ENCODE peak calls at places on chromosomes 13 and 19, in nine cellular contexts. One of them, this sample, is unnamed.

GRCh38 chr19:5345895-5346386 is 5.3 kb upstream of the PTPRS start:
- DNase-seq in activated naive CD4-positive, alpha-beta T cell: no peak
- DNase-seq in BE2C: no peak
- DNase-seq in colonic mucosa: no peak
- DNase-seq in NCI-H69: peak
- DNase-seq in putamen: no peak
- DNase-seq in islet precursor cell: peak
- DNase-seq in effector memory CD4-positive, alpha-beta T cell: no peak
- DNase-seq in skeletal muscle cell: peak
- DNase-seq in this sample: no peak

GRCh38 chr13:41458939-41459753 is 1.8 kb downstream of the RGCC start:
- DNase-seq in activated naive CD4-positive, alpha-beta T cell: peak
- DNase-seq in BE2C: no peak
- DNase-seq in colonic mucosa: peak
- DNase-seq in NCI-H69: peak
- DNase-seq in putamen: no peak
- DNase-seq in islet precursor cell: no peak
- DNase-seq in effector memory CD4-positive, alpha-beta T cell: peak
- DNase-seq in skeletal muscle cell: no peak
- DNase-seq in this sample: peak

GRCh38 chr19:16141043-16141442 is 2.4 kb upstream of the HSH2D start:
- DNase-seq in activated naive CD4-positive, alpha-beta T cell: no peak
- DNase-seq in BE2C: no peak
- DNase-seq in colonic mucosa: no peak
- DNase-seq in NCI-H69: no peak
- DNase-seq in putamen: no peak
- DNase-seq in islet precursor cell: no peak
- DNase-seq in effector memory CD4-positive, alpha-beta T cell: no peak
- DNase-seq in skeletal muscle cell: no peak
- DNase-seq in this sample: no peak

GRCh38 chr19:30307191-30307974 is 64.8 kb upstream of the ZNF536 start:
- DNase-seq in activated naive CD4-positive, alpha-beta T cell: no peak
- DNase-seq in BE2C: no peak
- DNase-seq in colonic mucosa: no peak
- DNase-seq in NCI-H69: no peak
- DNase-seq in putamen: no peak
- DNase-seq in islet precursor cell: no peak
- DNase-seq in effector memory CD4-positive, alpha-beta T cell: no peak
- DNase-seq in skeletal muscle cell: no peak
- DNase-seq in this sample: no peak

GRCh38 chr13:30148171-30148754 is 159.1 kb downstream of the KATNAL1 start:
- DNase-seq in activated naive CD4-positive, alpha-beta T cell: peak
- DNase-seq in BE2C: no peak
- DNase-seq in colonic mucosa: no peak
- DNase-seq in NCI-H69: peak
- DNase-seq in putamen: no peak
- DNase-seq in islet precursor cell: no peak
- DNase-seq in effector memory CD4-positive, alpha-beta T cell: no peak
- DNase-seq in skeletal muscle cell: no peak
- DNase-seq in this sample: no peak

GRCh38 chr13:30125422-30126073 is 181.8 kb downstream of the KATNAL1 start:
- DNase-seq in activated naive CD4-positive, alpha-beta T cell: no peak
- DNase-seq in BE2C: no peak
- DNase-seq in colonic mucosa: no peak
- DNase-seq in NCI-H69: peak
- DNase-seq in putamen: no peak
- DNase-seq in islet precursor cell: peak
- DNase-seq in effector memory CD4-positive, alpha-beta T cell: no peak
- DNase-seq in skeletal muscle cell: peak
- DNase-seq in this sample: no peak

GRCh38 chr19:55617426-55617825 is 6.9 kb downstream of the ZNF784 start:
- DNase-seq in activated naive CD4-positive, alpha-beta T cell: no peak
- DNase-seq in BE2C: no peak
- DNase-seq in colonic mucosa: no peak
- DNase-seq in NCI-H69: no peak
- DNase-seq in putamen: no peak
- DNase-seq in islet precursor cell: no peak
- DNase-seq in effector memory CD4-positive, alpha-beta T cell: no peak
- DNase-seq in skeletal muscle cell: no peak
- DNase-seq in this sample: no peak

GRCh38 chr19:48715276-48715675 is 4.2 kb downstream of the MAMSTR start:
- DNase-seq in activated naive CD4-positive, alpha-beta T cell: no peak
- DNase-seq in BE2C: no peak
- DNase-seq in colonic mucosa: peak
- DNase-seq in NCI-H69: no peak
- DNase-seq in putamen: no peak
- DNase-seq in islet precursor cell: no peak
- DNase-seq in effector memory CD4-positive, alpha-beta T cell: no peak
- DNase-seq in skeletal muscle cell: no peak
- DNase-seq in this sample: no peak

GRCh38 chr19:42348211-42348610 is 22.8 kb downstream of the MEGF8 start:
- DNase-seq in activated naive CD4-positive, alpha-beta T cell: no peak
- DNase-seq in BE2C: no peak
- DNase-seq in colonic mucosa: no peak
- DNase-seq in NCI-H69: no peak
- DNase-seq in putamen: no peak
- DNase-seq in islet precursor cell: no peak
- DNase-seq in effector memory CD4-positive, alpha-beta T cell: no peak
- DNase-seq in skeletal muscle cell: no peak
- DNase-seq in this sample: no peak

GRCh38 chr13:98451676-98452105 is 125.2 kb downstream of the STK24 start:
- DNase-seq in activated naive CD4-positive, alpha-beta T cell: no peak
- DNase-seq in BE2C: no peak
- DNase-seq in colonic mucosa: no peak
- DNase-seq in NCI-H69: no peak
- DNase-seq in putamen: peak
- DNase-seq in islet precursor cell: no peak
- DNase-seq in effector memory CD4-positive, alpha-beta T cell: no peak
- DNase-seq in skeletal muscle cell: peak
- DNase-seq in this sample: no peak

GRCh38 chr13:99316657-99317244 is 9.6 kb upstream of the GPR183 start:
- DNase-seq in activated naive CD4-positive, alpha-beta T cell: no peak
- DNase-seq in BE2C: no peak
- DNase-seq in colonic mucosa: no peak
- DNase-seq in NCI-H69: peak
- DNase-seq in putamen: no peak
- DNase-seq in islet precursor cell: no peak
- DNase-seq in effector memory CD4-positive, alpha-beta T cell: no peak
- DNase-seq in skeletal muscle cell: no peak
- DNase-seq in this sample: no peak

GRCh38 chr19:47492137-47492533 is 8.1 kb upstream of the KPTN start:
- DNase-seq in activated naive CD4-positive, alpha-beta T cell: no peak
- DNase-seq in BE2C: no peak
- DNase-seq in colonic mucosa: no peak
- DNase-seq in NCI-H69: no peak
- DNase-seq in putamen: no peak
- DNase-seq in islet precursor cell: no peak
- DNase-seq in effector memory CD4-positive, alpha-beta T cell: no peak
- DNase-seq in skeletal muscle cell: no peak
- DNase-seq in this sample: no peak

GRCh38 chr19:50644315-50644915 is 4.7 kb upstream of the SYT3 start:
- DNase-seq in activated naive CD4-positive, alpha-beta T cell: no peak
- DNase-seq in BE2C: no peak
- DNase-seq in colonic mucosa: no peak
- DNase-seq in NCI-H69: no peak
- DNase-seq in putamen: no peak
- DNase-seq in islet precursor cell: no peak
- DNase-seq in effector memory CD4-positive, alpha-beta T cell: no peak
- DNase-seq in skeletal muscle cell: no peak
- DNase-seq in this sample: no peak

GRCh38 chr13:97275265-97275664 is 53.1 kb downstream of the MBNL2 start:
- DNase-seq in activated naive CD4-positive, alpha-beta T cell: no peak
- DNase-seq in BE2C: no peak
- DNase-seq in colonic mucosa: no peak
- DNase-seq in NCI-H69: no peak
- DNase-seq in putamen: no peak
- DNase-seq in islet precursor cell: no peak
- DNase-seq in effector memory CD4-positive, alpha-beta T cell: no peak
- DNase-seq in skeletal muscle cell: peak
- DNase-seq in this sample: no peak

GRCh38 chr19:35162471-35163326 is 8.2 kb downstream of the FXYD5 start:
- DNase-seq in activated naive CD4-positive, alpha-beta T cell: no peak
- DNase-seq in BE2C: no peak
- DNase-seq in colonic mucosa: no peak
- DNase-seq in NCI-H69: no peak
- DNase-seq in putamen: no peak
- DNase-seq in islet precursor cell: peak
- DNase-seq in effector memory CD4-positive, alpha-beta T cell: no peak
- DNase-seq in skeletal muscle cell: no peak
- DNase-seq in this sample: no peak

GRCh38 chr19:17909017-17909732 is 23.6 kb upstream of the CCDC124 start:
- DNase-seq in activated naive CD4-positive, alpha-beta T cell: no peak
- DNase-seq in BE2C: no peak
- DNase-seq in colonic mucosa: no peak
- DNase-seq in NCI-H69: peak
- DNase-seq in putamen: no peak
- DNase-seq in islet precursor cell: no peak
- DNase-seq in effector memory CD4-positive, alpha-beta T cell: no peak
- DNase-seq in skeletal muscle cell: no peak
- DNase-seq in this sample: no peak

GRCh38 chr19:45391346-45391745 is 13.5 kb downstream of the PPP1R13L start:
- DNase-seq in activated naive CD4-positive, alpha-beta T cell: no peak
- DNase-seq in BE2C: no peak
- DNase-seq in colonic mucosa: no peak
- DNase-seq in NCI-H69: peak
- DNase-seq in putamen: no peak
- DNase-seq in islet precursor cell: no peak
- DNase-seq in effector memory CD4-positive, alpha-beta T cell: no peak
- DNase-seq in skeletal muscle cell: no peak
- DNase-seq in this sample: no peak

GRCh38 chr19:49423985-49424303 is 703 bp upstream of the PTH2 start:
- DNase-seq in activated naive CD4-positive, alpha-beta T cell: no peak
- DNase-seq in BE2C: no peak
- DNase-seq in colonic mucosa: no peak
- DNase-seq in NCI-H69: no peak
- DNase-seq in putamen: no peak
- DNase-seq in islet precursor cell: no peak
- DNase-seq in effector memory CD4-positive, alpha-beta T cell: no peak
- DNase-seq in skeletal muscle cell: no peak
- DNase-seq in this sample: no peak

GRCh38 chr19:5356428-5356827 is 15.8 kb upstream of the PTPRS start:
- DNase-seq in activated naive CD4-positive, alpha-beta T cell: no peak
- DNase-seq in BE2C: no peak
- DNase-seq in colonic mucosa: no peak
- DNase-seq in NCI-H69: no peak
- DNase-seq in putamen: no peak
- DNase-seq in islet precursor cell: no peak
- DNase-seq in effector memory CD4-positive, alpha-beta T cell: no peak
- DNase-seq in skeletal muscle cell: no peak
- DNase-seq in this sample: no peak

GRCh38 chr19:18493440-18494266 is 28.2 kb downstream of the ELL start:
- DNase-seq in activated naive CD4-positive, alpha-beta T cell: no peak
- DNase-seq in BE2C: no peak
- DNase-seq in colonic mucosa: no peak
- DNase-seq in NCI-H69: no peak
- DNase-seq in putamen: no peak
- DNase-seq in islet precursor cell: no peak
- DNase-seq in effector memory CD4-positive, alpha-beta T cell: no peak
- DNase-seq in skeletal muscle cell: no peak
- DNase-seq in this sample: no peak

GRCh38 chr19:6273701-6274601 is 5.8 kb downstream of the MLLT1 start:
- DNase-seq in activated naive CD4-positive, alpha-beta T cell: no peak
- DNase-seq in BE2C: peak
- DNase-seq in colonic mucosa: peak
- DNase-seq in NCI-H69: peak
- DNase-seq in putamen: no peak
- DNase-seq in islet precursor cell: no peak
- DNase-seq in effector memory CD4-positive, alpha-beta T cell: no peak
- DNase-seq in skeletal muscle cell: peak
- DNase-seq in this sample: no peak

GRCh38 chr19:51440846-51441409 is 17.3 kb downstream of the SIGLEC8 start:
- DNase-seq in activated naive CD4-positive, alpha-beta T cell: no peak
- DNase-seq in BE2C: no peak
- DNase-seq in colonic mucosa: no peak
- DNase-seq in NCI-H69: no peak
- DNase-seq in putamen: no peak
- DNase-seq in islet precursor cell: no peak
- DNase-seq in effector memory CD4-positive, alpha-beta T cell: no peak
- DNase-seq in skeletal muscle cell: no peak
- DNase-seq in this sample: no peak

GRCh38 chr13:20610006-20610405 is 43.0 kb downstream of the IFT88 start:
- DNase-seq in activated naive CD4-positive, alpha-beta T cell: no peak
- DNase-seq in BE2C: no peak
- DNase-seq in colonic mucosa: no peak
- DNase-seq in NCI-H69: no peak
- DNase-seq in putamen: no peak
- DNase-seq in islet precursor cell: no peak
- DNase-seq in effector memory CD4-positive, alpha-beta T cell: no peak
- DNase-seq in skeletal muscle cell: no peak
- DNase-seq in this sample: no peak

GRCh38 chr13:94535775-94536174 is 56.3 kb upstream of the DCT start:
- DNase-seq in activated naive CD4-positive, alpha-beta T cell: no peak
- DNase-seq in BE2C: no peak
- DNase-seq in colonic mucosa: no peak
- DNase-seq in NCI-H69: no peak
- DNase-seq in putamen: no peak
- DNase-seq in islet precursor cell: no peak
- DNase-seq in effector memory CD4-positive, alpha-beta T cell: no peak
- DNase-seq in skeletal muscle cell: no peak
- DNase-seq in this sample: no peak

GRCh38 chr13:59464926-59465325 is 698.8 kb downstream of the DIAPH3 start:
- DNase-seq in activated naive CD4-positive, alpha-beta T cell: no peak
- DNase-seq in BE2C: no peak
- DNase-seq in colonic mucosa: no peak
- DNase-seq in NCI-H69: no peak
- DNase-seq in putamen: no peak
- DNase-seq in islet precursor cell: no peak
- DNase-seq in effector memory CD4-positive, alpha-beta T cell: no peak
- DNase-seq in skeletal muscle cell: no peak
- DNase-seq in this sample: no peak

This sample was measured in activated CD4-positive, CD25-positive, alpha-beta regulatory T cell.